ENCODE peak calls at places on chromosome 11, in seven cellular contexts. G, J, H, N, X, C and P are unnamed samples.

GRCh38 chr11:93196816-93197382 is 892 bp downstream of the SLC36A4 start:
- DNase-seq in J (no peak), X (no peak), N (no peak), H (no peak), C (peak; percentile 2), G (no peak), P (no peak)

GRCh38 chr11:47998733-47999359 is 18.5 kb downstream of the PTPRJ start:
- DNase-seq in G (no peak), C (no peak), H (peak; percentile 16), J (peak; percentile 15), N (no peak), X (no peak), P (no peak)

GRCh38 chr11:126969865-126970479 is 30.6 kb downstream of the KIRREL3 start:
- DNase-seq in H (no peak), N (no peak), G (no peak), X (no peak), C (no peak), J (no peak), P (peak; percentile 26)

GRCh38 chr11:12235945-12236743 is 125.8 kb downstream of the MICAL2 start:
- DNase-seq in G (peak; percentile 43), J (no peak), C (peak; percentile 37), N (no peak), X (no peak), H (no peak), P (no peak)

GRCh38 chr11:9834281-9834680 is 170.4 kb downstream of the SWAP70 start:
- DNase-seq in G (no peak), J (no peak), H (no peak), C (no peak), X (no peak), N (no peak), P (no peak)

GRCh38 chr11:74311352-74311926 is at the start of gene P4HA3:
- DNase-seq in C (no peak), N (peak; percentile 76), G (no peak), J (peak; percentile 89), X (no peak), H (peak; percentile 86), P (peak; percentile 67)

GRCh38 chr11:70328556-70328955 is 58.1 kb downstream of the PPFIA1 start:
- DNase-seq in X (no peak), C (no peak), N (no peak), H (no peak), G (no peak), J (no peak), P (no peak)

GRCh38 chr11:95913830-95914229 is 10.1 kb downstream of the MTMR2 start:
- DNase-seq in H (no peak), N (no peak), G (no peak), J (no peak), C (no peak), X (no peak), P (no peak)

GRCh38 chr11:115941044-115941443 is 436.8 kb upstream of the CADM1 start:
- DNase-seq in G (no peak), H (no peak), J (no peak), X (no peak), N (no peak), C (no peak), P (no peak)

GRCh38 chr11:2772544-2773031 is 72.8 kb upstream of the KCNQ1OT1 start:
- DNase-seq in G (peak; percentile 18), J (peak; percentile 46), N (peak; percentile 20), H (no peak), C (no peak), X (peak; percentile 25), P (peak; percentile 1)

GRCh38 chr11:1323779-1324178 is 14.3 kb upstream of the TOLLIP start:
- DNase-seq in N (no peak), G (no peak), C (no peak), J (no peak), H (no peak), X (no peak), P (no peak)

GRCh38 chr11:128208329-128209220 is 378.8 kb downstream of the ETS1 start:
- DNase-seq in H (no peak), N (no peak), C (peak; percentile 76), G (peak; percentile 72), X (no peak), J (no peak), P (no peak)

GRCh38 chr11:124070906-124071621 is 29.9 kb upstream of the OR10G7 start:
- DNase-seq in N (peak; percentile 53), C (peak; percentile 30), J (no peak), X (peak; percentile 79), H (peak; percentile 82), G (peak; percentile 67), P (peak; percentile 76)

GRCh38 chr11:3344775-3345174 is 34.2 kb downstream of the ZNF195 start:
- DNase-seq in C (no peak), G (no peak), N (no peak), X (no peak), J (no peak), H (no peak), P (no peak)

GRCh38 chr11:613369-613968 is 2.3 kb downstream of the IRF7 start:
- DNase-seq in X (no peak), C (no peak), J (peak; percentile 95), H (peak; percentile 91), G (no peak), N (peak; percentile 93), P (no peak)

GRCh38 chr11:32420937-32421532 is 14.3 kb downstream of the WT1 start:
- DNase-seq in X (no peak), H (no peak), C (no peak), N (no peak), J (no peak), G (no peak), P (peak; percentile 22)

GRCh38 chr11:115759622-115760527 is 255.7 kb upstream of the CADM1 start:
- DNase-seq in H (peak; percentile 67), G (no peak), N (no peak), X (peak; percentile 48), C (no peak), J (no peak), P (peak; percentile 31)

GRCh38 chr11:128716661-128717210 is 22.9 kb downstream of the FLI1 start:
- DNase-seq in J (no peak), G (no peak), C (no peak), N (peak; percentile 65), H (no peak), X (no peak), P (no peak)

GRCh38 chr11:74754507-74755255 is 6.0 kb downstream of the RNF169 start:
- DNase-seq in X (no peak), N (no peak), G (peak; percentile 81), C (no peak), H (no peak), J (no peak), P (no peak)

GRCh38 chr11:123183391-123184099 is 11.5 kb downstream of the CLMP start:
- DNase-seq in X (no peak), N (no peak), C (no peak), H (no peak), J (no peak), G (no peak), P (no peak)

GRCh38 chr11:128506999-128507591 is 80.3 kb downstream of the ETS1 start:
- DNase-seq in G (peak; percentile 92), J (no peak), N (peak; percentile 85), X (peak; percentile 63), C (peak; percentile 94), H (peak; percentile 93), P (no peak)

GRCh38 chr11:96259053-96259837 is 83.8 kb downstream of the MAML2 start:
- DNase-seq in H (no peak), J (no peak), G (no peak), C (peak; percentile 77), X (no peak), N (no peak), P (no peak)

GRCh38 chr11:46345131-46345597 is 2.1 kb upstream of the DGKZ start:
- DNase-seq in N (peak; percentile 77), X (no peak), J (no peak), G (no peak), C (no peak), H (peak; percentile 89), P (peak; percentile 61)

GRCh38 chr11:62068730-62069129 is 55.1 kb upstream of the INCENP start:
- DNase-seq in X (no peak), H (no peak), C (no peak), G (no peak), J (no peak), N (no peak), P (no peak)

GRCh38 chr11:75311858-75312288 is 39.6 kb downstream of the ARRB1 start:
- DNase-seq in N (peak; percentile 86), H (peak; percentile 89), C (no peak), X (peak; percentile 75), G (no peak), J (no peak), P (no peak)

GRCh38 chr11:118715837-118716260 is 36.4 kb upstream of the TREH start:
- DNase-seq in N (no peak), J (no peak), G (no peak), X (no peak), C (no peak), H (no peak), P (no peak)

GRCh38 chr11:106397787-106398355 is 320.4 kb downstream of the AASDHPPT start:
- DNase-seq in G (no peak), J (no peak), N (no peak), H (no peak), C (no peak), X (no peak), P (no peak)
- TF ChIP-seq CTCF in G (no peak), J (no peak), N (no peak), H (no peak), C (no peak), X (no peak), P (no peak)

GRCh38 chr11:77039491-77040400 is 5.5 kb downstream of the B3GNT6 start:
- DNase-seq in C (no peak), X (no peak), J (peak; percentile 94), H (no peak), G (no peak), N (no peak), P (peak; percentile 56)
- TF ChIP-seq CTCF in C (peak; percentile 50), X (peak; percentile 32), J (peak; percentile 85), H (peak; percentile 34), G (peak; percentile 58), N (peak; percentile 15), P (peak; percentile 58)

DNA sequence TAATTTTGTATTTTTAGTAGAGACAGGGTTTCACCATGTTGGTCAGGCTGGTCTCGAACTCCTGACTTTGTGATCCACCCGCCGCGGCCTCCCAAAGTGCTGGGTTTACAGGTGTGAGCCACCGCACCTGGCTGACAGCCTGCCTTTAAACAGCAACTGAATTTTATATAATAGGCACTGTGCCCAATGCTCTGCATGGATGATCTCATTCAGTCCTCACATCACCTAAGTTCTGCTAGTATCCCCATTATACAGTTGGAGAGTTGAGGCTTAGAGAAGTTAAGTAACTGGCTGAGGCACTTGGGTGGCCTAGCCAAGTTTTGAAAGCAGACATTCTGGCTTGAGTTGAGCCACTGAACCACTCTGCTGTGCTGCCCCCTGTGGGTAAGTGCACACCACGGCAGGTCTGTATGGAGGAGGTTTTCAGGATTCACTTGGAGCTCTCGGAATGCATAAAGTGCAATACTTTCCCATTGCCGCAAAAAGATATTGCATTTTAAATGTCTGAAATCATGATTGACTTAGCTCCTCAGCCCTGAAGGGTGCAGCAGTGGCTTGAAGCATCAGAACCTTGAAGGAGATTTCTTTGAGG is 112.4 kb downstream of the LDLRAD3 start:
- DNase-seq in J (no peak), G (no peak), X (no peak), N (no peak), H (no peak), C (no peak), P (peak; percentile 57)
- TF ChIP-seq CTCF in J (peak; percentile 75), G (peak; percentile 52), X (no peak), N (no peak), H (peak; percentile 31), C (peak; percentile 72), P (peak; percentile 70)

DNA sequence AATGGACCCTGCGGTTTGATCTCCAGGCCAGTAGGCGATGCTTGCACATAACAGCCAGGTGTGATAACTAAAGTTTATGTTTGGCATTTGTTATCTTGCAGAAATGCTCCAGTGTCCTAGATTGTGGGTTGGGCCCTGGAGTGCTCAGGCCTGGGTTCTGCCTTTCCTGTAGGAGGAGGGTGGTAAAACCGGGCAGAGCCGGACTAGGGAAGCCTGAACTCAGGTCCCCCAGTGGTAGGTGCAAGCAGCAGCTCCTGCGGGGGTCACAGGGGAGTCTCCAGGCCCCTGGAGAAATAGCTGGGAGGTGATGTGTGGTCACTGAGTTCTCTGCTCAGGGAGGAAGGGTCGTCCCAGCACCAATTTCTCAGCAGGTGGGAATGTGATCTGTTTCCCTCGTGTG is 538.3 kb upstream of the ANO3 start:
- DNase-seq in G (no peak), J (no peak), C (no peak), N (no peak), H (peak; percentile 31), X (no peak), P (no peak)
- TF ChIP-seq CTCF in G (no peak), J (no peak), C (no peak), N (no peak), H (no peak), X (no peak), P (no peak)